ENCODE peak calls at places on chromosomes 4 and X, in five cellular contexts. Z is lung, I is heart left ventricle, T is HFFc6, W is pancreas. A is an unnamed sample.

GRCh38 chr4:95572304-95572991 is 23.7 kb upstream of the UNC5C start:
- DNase-seq in Z (peak; percentile 48), I (peak; percentile 35), T (no peak), W (no peak), A (peak; percentile 31)

GRCh38 chr4:83082777-83083176 is 31.8 kb downstream of the PLAC8 start:
- DNase-seq in Z (no peak), I (no peak), T (peak; percentile 35), W (no peak), A (no peak)

GRCh38 chrX:44082829-44083228 is 109.6 kb upstream of the NDP start:
- DNase-seq in Z (no peak), I (no peak), T (no peak), W (no peak), A (no peak)

GRCh38 chr4:4803216-4803903 is 56.1 kb upstream of the MSX1 start:
- DNase-seq in Z (no peak), I (no peak), T (no peak), W (no peak), A (no peak)

GRCh38 chr4:71133491-71133890 is 140.0 kb downstream of the DCK start:
- DNase-seq in Z (no peak), I (no peak), T (no peak), W (no peak), A (no peak)

GRCh38 chr4:31370866-31371465 is 650.8 kb downstream of the PCDH7 start:
- DNase-seq in Z (no peak), I (no peak), T (peak; percentile 2), W (no peak), A (peak; percentile 12)

GRCh38 chrX:123745511-123745910 is 12.7 kb upstream of the THOC2 start:
- DNase-seq in Z (no peak), I (no peak), T (no peak), W (no peak), A (no peak)

GRCh38 chrX:112834016-112834855 is 6.4 kb downstream of the AMOT start:
- DNase-seq in Z (no peak), I (no peak), T (peak; percentile 6), W (no peak), A (no peak)

GRCh38 chrX:40389555-40389954 is 191.2 kb upstream of the ATP6AP2 start:
- DNase-seq in Z (no peak), I (no peak), T (no peak), W (no peak), A (no peak)

GRCh38 chr4:14783011-14783877 is 219.0 kb upstream of the CPEB2 start:
- DNase-seq in Z (no peak), I (no peak), T (no peak), W (no peak), A (no peak)

GRCh38 chr4:112069110-112069509 is 76.1 kb upstream of the FAM241A start:
- DNase-seq in Z (no peak), I (no peak), T (no peak), W (no peak), A (no peak)
- TF ChIP-seq CTCF in Z (no peak), I (no peak), T (no peak), W (no peak), A (no peak)

GRCh38 chr4:40864531-40864930 is 114.8 kb downstream of the NSUN7 start:
- DNase-seq in Z (no peak), I (no peak), T (no peak), W (no peak), A (no peak)

GRCh38 chr4:40856836-40857362 is 107.1 kb downstream of the NSUN7 start:
- DNase-seq in Z (peak; percentile 68), I (peak; percentile 54), T (no peak), W (peak; percentile 25), A (peak; percentile 73)

DNA sequence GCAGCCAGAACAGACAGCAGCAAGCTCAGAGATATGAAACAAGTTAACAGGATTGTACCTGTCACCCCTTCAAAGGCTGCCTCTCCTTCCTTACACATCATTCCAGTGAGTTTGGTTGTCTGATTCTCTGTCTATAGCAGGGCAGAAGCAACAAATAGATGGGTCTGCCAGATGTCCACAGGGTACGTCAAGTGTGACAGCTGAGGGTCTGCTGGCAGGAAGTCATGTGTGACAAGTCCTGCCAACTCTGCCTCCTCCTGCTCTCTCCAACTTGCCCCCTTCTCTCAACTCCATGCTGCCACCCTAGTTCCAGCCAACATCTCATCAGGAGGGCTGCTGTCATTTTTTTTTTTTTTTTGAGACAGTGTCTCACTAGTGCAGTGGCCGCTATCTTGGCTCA is 109.2 kb downstream of the NSUN7 start:
- DNase-seq in Z (no peak), I (no peak), T (no peak), W (no peak), A (no peak)
- TF ChIP-seq CTCF in Z (no peak), I (no peak), T (no peak), W (no peak), A (no peak)

GRCh38 chr4:122732329-122733026 is at the start of gene BBS12:
- DNase-seq in Z (peak; percentile 99), I (peak; percentile 98), T (peak; percentile 100), W (peak; percentile 98), A (peak; percentile 98)
- TF ChIP-seq CTCF in Z (peak; percentile 21), I (peak; percentile 24), T (peak; percentile 61), W (no peak), A (no peak)

DNA sequence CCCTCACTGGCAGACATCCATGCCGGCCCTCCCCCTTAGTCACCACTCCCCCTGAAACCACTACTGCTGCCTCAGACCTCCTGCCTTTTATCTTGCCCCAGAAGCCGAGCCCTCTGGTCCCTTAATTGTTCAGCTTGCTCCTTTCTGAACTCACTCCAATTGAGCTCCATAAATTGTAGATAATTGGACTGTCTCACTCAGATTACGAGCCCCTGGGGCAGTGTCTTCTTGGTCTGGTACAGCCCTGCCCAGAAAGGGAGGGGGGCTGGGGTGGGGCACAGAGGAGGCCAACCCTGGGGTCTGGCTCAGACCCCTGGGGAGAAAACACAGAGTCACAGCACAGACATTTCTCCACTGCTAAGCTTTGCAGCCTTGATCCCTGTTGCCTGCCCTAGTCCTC is 39.4 kb downstream of the NALF2 start:
- DNase-seq in Z (no peak), I (no peak), T (no peak), W (no peak), A (no peak)
- TF ChIP-seq CTCF in Z (no peak), I (no peak), T (no peak), W (no peak), A (no peak)